ENCODE peak calls at places on chromosome 11, in six cellular contexts. J, Q, B, W, U and P are unnamed samples.

GRCh38 chr11:110907629-110908028 is 195.4 kb upstream of the ARHGAP20 start:
- DNase-seq in B (no peak), Q (no peak), J (no peak), U (peak; percentile 72), W (no peak), P (no peak)

GRCh38 chr11:118531597-118532084 is 649 bp downstream of the TMEM25 start:
- DNase-seq in Q (no peak), U (no peak), B (peak; percentile 54), J (no peak), W (no peak), P (no peak)

GRCh38 chr11:77065878-77066228 is 918 bp upstream of the CAPN5 start:
- DNase-seq in J (no peak), U (peak; percentile 60), Q (no peak), B (no peak), W (peak; percentile 87), P (no peak)

GRCh38 chr11:83862033-83862432 is 575.9 kb upstream of the CCDC90B start:
- DNase-seq in J (no peak), W (no peak), B (no peak), U (no peak), Q (no peak), P (no peak)

GRCh38 chr11:70364745-70365535 is 33.4 kb upstream of the CTTN start:
- DNase-seq in J (no peak), B (no peak), W (no peak), U (no peak), Q (no peak), P (no peak)

GRCh38 chr11:11270236-11270775 is 82.7 kb downstream of the CSNK2A3 start:
- DNase-seq in W (no peak), Q (no peak), U (no peak), B (no peak), J (no peak), P (no peak)

GRCh38 chr11:111422494-111423249 is 43.6 kb upstream of the POU2AF1 start:
- DNase-seq in W (no peak), B (peak; percentile 49), Q (peak; percentile 37), J (no peak), U (peak; percentile 77), P (peak; percentile 54)

GRCh38 chr11:103923473-103923931 is 112.9 kb upstream of the DDI1 start:
- DNase-seq in Q (peak; percentile 26), B (no peak), W (no peak), J (no peak), U (no peak), P (no peak)

GRCh38 chr11:57791321-57792059 is 29.9 kb downstream of the CTNND1 start:
- DNase-seq in W (no peak), J (no peak), U (peak; percentile 28), Q (no peak), B (no peak), P (no peak)

GRCh38 chr11:28736256-28736655 is 628.1 kb downstream of the METTL15 start:
- DNase-seq in U (no peak), B (no peak), W (no peak), J (no peak), Q (no peak), P (no peak)

GRCh38 chr11:87405843-87406242 is 368.1 kb downstream of the TMEM135 start:
- DNase-seq in B (no peak), Q (no peak), W (no peak), J (peak; percentile 19), U (no peak), P (no peak)

GRCh38 chr11:70194792-70195791 is 8.0 kb upstream of the FADD start:
- DNase-seq in W (no peak), J (no peak), Q (no peak), B (no peak), U (no peak), P (no peak)

GRCh38 chr11:67372993-67373915 is at the start of gene CLCF1:
- DNase-seq in U (peak; percentile 83), J (no peak), W (peak; percentile 81), Q (no peak), B (no peak), P (peak; percentile 65)

GRCh38 chr11:66676931-66677598 is 622 bp downstream of the RBM4B start:
- DNase-seq in J (no peak), B (no peak), Q (no peak), U (no peak), W (no peak), P (no peak)

GRCh38 chr11:12696911-12697581 is 22.8 kb downstream of the TEAD1 start:
- DNase-seq in B (no peak), U (no peak), J (no peak), Q (peak; percentile 57), W (no peak), P (no peak)

GRCh38 chr11:119157088-119157487 is 8.2 kb downstream of the ABCG4 start:
- DNase-seq in U (no peak), W (no peak), B (no peak), J (no peak), Q (no peak), P (no peak)

GRCh38 chr11:129972596-129972995 is 30.0 kb downstream of the PRDM10 start:
- DNase-seq in B (no peak), U (no peak), J (no peak), W (no peak), Q (no peak), P (no peak)

GRCh38 chr11:95232666-95233065 is 1.7 kb upstream of the SESN3 start:
- DNase-seq in W (no peak), U (no peak), J (no peak), Q (no peak), B (no peak), P (no peak)

GRCh38 chr11:80255021-80255420 is 814.2 kb upstream of the TENM4 start:
- DNase-seq in W (no peak), J (no peak), U (no peak), Q (no peak), B (no peak), P (no peak)

GRCh38 chr11:86800956-86801264 is 568 bp downstream of the PRSS23 start:
- DNase-seq in J (no peak), Q (no peak), B (no peak), W (no peak), U (no peak), P (no peak)

GRCh38 chr11:70463478-70464255 is 65.3 kb downstream of the CTTN start:
- DNase-seq in B (no peak), U (no peak), W (no peak), J (no peak), Q (no peak), P (no peak)

GRCh38 chr11:111046291-111046690 is 199.2 kb upstream of the POU2AF2 start:
- DNase-seq in J (no peak), U (no peak), Q (no peak), B (no peak), W (no peak), P (no peak)

GRCh38 chr11:76626921-76627391 is 43.6 kb downstream of the LRRC32 start:
- DNase-seq in U (no peak), J (no peak), W (no peak), B (no peak), Q (no peak), P (no peak)

GRCh38 chr11:12213920-12214319 is 103.5 kb downstream of the MICAL2 start:
- DNase-seq in B (no peak), J (no peak), Q (no peak), U (no peak), W (no peak), P (no peak)

DNA sequence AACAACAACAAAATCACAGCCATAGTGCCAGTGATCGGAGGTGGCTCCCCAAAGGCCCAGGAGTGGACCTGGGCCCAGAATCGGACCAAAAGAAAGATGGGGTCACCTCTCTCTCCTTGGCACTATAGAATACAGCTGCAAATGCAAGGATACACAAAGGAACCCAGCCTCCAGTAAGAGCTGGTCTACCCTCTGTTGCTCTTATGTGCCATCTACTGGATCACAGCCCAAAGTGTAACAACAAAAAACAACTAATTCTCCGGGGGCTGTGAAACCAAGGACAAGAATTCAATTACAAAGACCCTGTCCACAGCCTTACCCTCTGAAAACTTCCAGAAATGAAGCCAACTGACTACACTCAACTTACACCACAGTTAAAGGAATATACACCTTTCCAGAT is 21.6 kb downstream of the OR8G5 start:
- DNase-seq in B (no peak), J (no peak), Q (no peak), W (no peak), U (no peak), P (no peak)
- TF ChIP-seq CTCF in B (no peak), J (no peak), Q (peak; percentile 7), W (no peak), U (peak; percentile 30), P (peak; percentile 5)

GRCh38 chr11:2529636-2530035 is 84.8 kb downstream of the KCNQ1 start:
- DNase-seq in Q (no peak), W (no peak), J (no peak), B (peak; percentile 25), U (peak; percentile 6), P (peak; percentile 2)

GRCh38 chr11:2531277-2531986 is 86.6 kb downstream of the KCNQ1 start:
- DNase-seq in J (no peak), W (peak; percentile 76), U (peak; percentile 80), Q (peak; percentile 32), B (peak; percentile 76), P (peak; percentile 64)

GRCh38 chr11:2530855-2531200 is 86.0 kb downstream of the KCNQ1 start:
- DNase-seq in U (peak; percentile 4), Q (no peak), J (no peak), B (no peak), W (peak; percentile 46), P (no peak)

GRCh38 chr11:2529173-2529572 is 84.4 kb downstream of the KCNQ1 start:
- DNase-seq in U (peak; percentile 3), B (no peak), J (no peak), Q (no peak), W (no peak), P (no peak)

DNA sequence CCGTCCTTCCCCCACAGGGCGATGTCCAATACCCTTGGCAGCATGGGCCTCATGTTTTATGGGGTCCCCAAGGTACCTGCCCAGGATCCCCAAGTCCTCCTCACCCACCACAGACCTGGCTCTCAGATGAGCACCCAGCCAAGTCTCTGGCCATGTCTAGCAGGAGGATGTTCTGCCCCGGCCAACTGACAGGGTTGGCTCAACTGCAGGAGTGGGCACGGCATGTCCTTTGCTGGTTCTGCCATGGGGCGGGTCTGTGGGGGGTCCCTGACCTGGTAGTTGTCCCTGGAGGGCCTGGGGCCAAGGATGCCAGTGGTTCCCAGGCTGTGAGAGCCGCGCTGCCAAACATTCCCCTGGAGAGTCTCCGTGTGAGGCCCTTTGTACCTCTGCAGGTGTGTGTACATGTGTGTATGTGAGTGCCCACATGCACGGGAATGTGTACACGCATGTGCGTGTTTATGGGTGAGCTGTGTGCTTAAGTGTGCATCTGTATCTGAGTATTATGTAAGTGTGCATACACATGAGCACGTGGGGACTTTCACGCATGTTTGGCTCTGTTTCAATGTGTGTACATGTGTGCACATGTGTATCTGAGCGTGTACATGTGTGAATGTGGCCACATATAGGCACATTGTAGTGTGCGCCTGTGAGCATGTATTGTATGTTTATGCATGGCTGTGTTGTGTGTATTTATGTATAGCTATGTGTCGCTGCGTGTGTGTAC is 85.5 kb downstream of the KCNQ1 start:
- DNase-seq in U (peak; percentile 6), J (no peak), Q (no peak), W (peak; percentile 48), B (peak; percentile 21), P (peak; percentile 0)
- H3K27me3 ChIP-seq in U (no peaks in the 10 kb centered on the region), J (no peaks in the 10 kb centered on the region), Q (no peaks in the 10 kb centered on the region), W (no peaks in the 10 kb centered on the region), B (no peaks in the 10 kb centered on the region), P (no peaks in the 10 kb centered on the region)

GRCh38 chr11:68868221-68868620 is 26.5 kb upstream of the CPT1A start:
- DNase-seq in W (no peak), J (no peak), Q (no peak), U (no peak), B (no peak), P (no peak)
- H3K4me3 ChIP-seq in W (no peak overlapping the region), J (no peak overlapping the region), Q (no peak overlapping the region), U (no peak overlapping the region), B (no peak overlapping the region), P (no peak overlapping the region)

GRCh38 chr11:44298862-44299261 is 11.1 kb downstream of the ALX4 start:
- DNase-seq in B (no peak), J (no peak), U (no peak), W (no peak), Q (no peak), P (no peak)
- TF ChIP-seq CTCF in B (no peak), J (no peak), U (no peak), W (no peak), Q (no peak), P (no peak)